ENCODE peak calls at places on chromosomes 16 and 17, in four cellular contexts. One of them, this sample, is unnamed.

GRCh38 chr16:630815-631405 is at the start of gene WFIKKN1:
- DNase-seq in choroid plexus epithelial cell: no peak
- DNase-seq in stimulated activated CD8-positive, alpha-beta memory T cell treated with anti-CD3 and anti-CD28 coated beads, Interleukin-7, amount 100 ng/mL, for 1 hour: no peak
- DNase-seq in AG10803: no peak
- DNase-seq in this sample: no peak

GRCh38 chr17:17493986-17494466 is 2.2 kb downstream of the RASD1 start:
- DNase-seq in choroid plexus epithelial cell: no peak
- DNase-seq in stimulated activated CD8-positive, alpha-beta memory T cell treated with anti-CD3 and anti-CD28 coated beads, Interleukin-7, amount 100 ng/mL, for 1 hour: no peak
- DNase-seq in AG10803: no peak
- DNase-seq in this sample: no peak

GRCh38 chr16:57134982-57135381 is 42.6 kb downstream of the CPNE2 start:
- DNase-seq in choroid plexus epithelial cell: no peak
- DNase-seq in stimulated activated CD8-positive, alpha-beta memory T cell treated with anti-CD3 and anti-CD28 coated beads, Interleukin-7, amount 100 ng/mL, for 1 hour: no peak
- DNase-seq in AG10803: no peak
- DNase-seq in this sample: no peak

GRCh38 chr16:54288592-54289241 is 2.1 kb upstream of the IRX3 start:
- DNase-seq in choroid plexus epithelial cell: no peak
- DNase-seq in stimulated activated CD8-positive, alpha-beta memory T cell treated with anti-CD3 and anti-CD28 coated beads, Interleukin-7, amount 100 ng/mL, for 1 hour: no peak
- DNase-seq in AG10803: no peak
- DNase-seq in this sample: no peak

GRCh38 chr17:82520041-82520910 is 744 bp downstream of the FOXK2 start:
- DNase-seq in choroid plexus epithelial cell: peak
- DNase-seq in stimulated activated CD8-positive, alpha-beta memory T cell treated with anti-CD3 and anti-CD28 coated beads, Interleukin-7, amount 100 ng/mL, for 1 hour: no peak
- DNase-seq in AG10803: no peak
- DNase-seq in this sample: peak

GRCh38 chr17:7561028-7561575 is 617 bp upstream of the SENP3 start:
- DNase-seq in choroid plexus epithelial cell: peak
- DNase-seq in stimulated activated CD8-positive, alpha-beta memory T cell treated with anti-CD3 and anti-CD28 coated beads, Interleukin-7, amount 100 ng/mL, for 1 hour: peak
- DNase-seq in AG10803: peak
- DNase-seq in this sample: peak

GRCh38 chr17:50274142-50274944 is at the start of gene TMEM92:
- DNase-seq in choroid plexus epithelial cell: no peak
- DNase-seq in stimulated activated CD8-positive, alpha-beta memory T cell treated with anti-CD3 and anti-CD28 coated beads, Interleukin-7, amount 100 ng/mL, for 1 hour: no peak
- DNase-seq in AG10803: no peak
- DNase-seq in this sample: no peak

GRCh38 chr17:79657861-79658810 is 47.3 kb upstream of the RBFOX3 start:
- DNase-seq in choroid plexus epithelial cell: no peak
- DNase-seq in stimulated activated CD8-positive, alpha-beta memory T cell treated with anti-CD3 and anti-CD28 coated beads, Interleukin-7, amount 100 ng/mL, for 1 hour: no peak
- DNase-seq in AG10803: no peak
- DNase-seq in this sample: no peak

GRCh38 chr17:74779948-74780400 is 3.8 kb upstream of the NAT9 start:
- DNase-seq in choroid plexus epithelial cell: no peak
- DNase-seq in stimulated activated CD8-positive, alpha-beta memory T cell treated with anti-CD3 and anti-CD28 coated beads, Interleukin-7, amount 100 ng/mL, for 1 hour: peak
- DNase-seq in AG10803: no peak
- DNase-seq in this sample: no peak

GRCh38 chr16:74625500-74626350 is 18.8 kb upstream of the GLG1 start:
- DNase-seq in choroid plexus epithelial cell: no peak
- DNase-seq in stimulated activated CD8-positive, alpha-beta memory T cell treated with anti-CD3 and anti-CD28 coated beads, Interleukin-7, amount 100 ng/mL, for 1 hour: no peak
- DNase-seq in AG10803: no peak
- DNase-seq in this sample: no peak

GRCh38 chr16:85477801-85478363 is 135.2 kb upstream of the GSE1 start:
- DNase-seq in choroid plexus epithelial cell: peak
- DNase-seq in stimulated activated CD8-positive, alpha-beta memory T cell treated with anti-CD3 and anti-CD28 coated beads, Interleukin-7, amount 100 ng/mL, for 1 hour: no peak
- DNase-seq in AG10803: no peak
- DNase-seq in this sample: no peak

GRCh38 chr17:57478433-57478832 is 222.1 kb downstream of the MSI2 start:
- DNase-seq in choroid plexus epithelial cell: no peak
- DNase-seq in stimulated activated CD8-positive, alpha-beta memory T cell treated with anti-CD3 and anti-CD28 coated beads, Interleukin-7, amount 100 ng/mL, for 1 hour: no peak
- DNase-seq in AG10803: no peak
- DNase-seq in this sample: no peak

GRCh38 chr17:45942284-45942683 is 47.9 kb downstream of the MAPT start:
- DNase-seq in choroid plexus epithelial cell: no peak
- DNase-seq in stimulated activated CD8-positive, alpha-beta memory T cell treated with anti-CD3 and anti-CD28 coated beads, Interleukin-7, amount 100 ng/mL, for 1 hour: no peak
- DNase-seq in AG10803: peak
- DNase-seq in this sample: no peak

GRCh38 chr16:59684911-59685310 is 950.8 kb upstream of the GOT2 start:
- DNase-seq in choroid plexus epithelial cell: peak
- DNase-seq in stimulated activated CD8-positive, alpha-beta memory T cell treated with anti-CD3 and anti-CD28 coated beads, Interleukin-7, amount 100 ng/mL, for 1 hour: no peak
- DNase-seq in AG10803: peak
- DNase-seq in this sample: no peak

GRCh38 chr16:86901483-86901882 is 323.1 kb downstream of the FOXL1 start:
- DNase-seq in choroid plexus epithelial cell: peak
- DNase-seq in stimulated activated CD8-positive, alpha-beta memory T cell treated with anti-CD3 and anti-CD28 coated beads, Interleukin-7, amount 100 ng/mL, for 1 hour: no peak
- DNase-seq in AG10803: no peak
- DNase-seq in this sample: no peak

This sample was measured in mesothelial cell of epicardium.